ENCODE peak calls at places on chromosomes 1 and 21, in eight cellular contexts. L, F, I, A, Q, H, U and M are unnamed samples.

GRCh38 chr1:113592223-113592622 is 167.1 kb downstream of the PHTF1 start:
- DNase-seq in L (no peak), F (no peak), I (no peak), A (no peak), Q (no peak), H (no peak), U (no peak), M (no peak)

GRCh38 chr1:13725714-13726175 is 25.8 kb downstream of the PRDM2 start:
- DNase-seq in L (peak), F (peak), I (no peak), A (no peak), Q (no peak), H (peak), U (peak), M (no peak)

GRCh38 chr1:201827321-201828281 is 1.4 kb upstream of the IPO9 start:
- DNase-seq in L (no peak), F (no peak), I (no peak), A (no peak), Q (no peak), H (no peak), U (no peak), M (no peak)

GRCh38 chr1:27045973-27046558 is 33.4 kb upstream of the TENT5B start:
- DNase-seq in L (peak), F (peak), I (peak), A (peak), Q (peak), H (peak), U (peak), M (peak)

GRCh38 chr1:105795741-105796140 is 1260.7 kb upstream of the PRMT6 start:
- DNase-seq in L (no peak), F (no peak), I (no peak), A (no peak), Q (no peak), H (no peak), U (no peak), M (no peak)

GRCh38 chr1:23619299-23620188 is 60.2 kb upstream of the ID3 start:
- DNase-seq in L (peak), F (peak), I (no peak), A (no peak), Q (peak), H (no peak), U (peak), M (no peak)

GRCh38 chr1:237199026-237199425 is 157.0 kb downstream of the RYR2 start:
- DNase-seq in L (no peak), F (no peak), I (no peak), A (no peak), Q (no peak), H (no peak), U (no peak), M (no peak)

GRCh38 chr1:181623850-181624249 is 140.5 kb downstream of the CACNA1E start:
- DNase-seq in L (no peak), F (no peak), I (no peak), A (no peak), Q (no peak), H (no peak), U (no peak), M (no peak)

GRCh38 chr1:241810769-241811402 is 37.1 kb upstream of the EXO1 start:
- DNase-seq in L (no peak), F (no peak), I (no peak), A (no peak), Q (no peak), H (no peak), U (peak), M (no peak)

GRCh38 chr1:192512426-192513125 is 63.0 kb upstream of the RGS1 start:
- DNase-seq in L (no peak), F (no peak), I (no peak), A (no peak), Q (no peak), H (no peak), U (no peak), M (no peak)

GRCh38 chr1:197435224-197435623 is 167.2 kb downstream of the CRB1 start:
- DNase-seq in L (no peak), F (no peak), I (no peak), A (peak), Q (no peak), H (no peak), U (no peak), M (no peak)

GRCh38 chr21:46227811-46228344 is 696 bp downstream of the LSS start:
- DNase-seq in L (no peak), F (no peak), I (no peak), A (no peak), Q (no peak), H (no peak), U (no peak), M (no peak)

GRCh38 chr1:177360791-177361190 is 190.0 kb downstream of the BRINP2 start:
- DNase-seq in L (no peak), F (no peak), I (no peak), A (no peak), Q (no peak), H (no peak), U (no peak), M (no peak)

GRCh38 chr1:244049142-244049968 is 1.7 kb upstream of the ZBTB18 start:
- DNase-seq in L (peak), F (no peak), I (peak), A (peak), Q (peak), H (no peak), U (peak), M (no peak)

GRCh38 chr1:31583995-31584868 is 7.9 kb downstream of the TINAGL1 start:
- DNase-seq in L (no peak), F (no peak), I (peak), A (no peak), Q (peak), H (no peak), U (no peak), M (peak)

GRCh38 chr1:178310685-178311105 is 186.1 kb downstream of the CLEC20A start:
- DNase-seq in L (no peak), F (no peak), I (no peak), A (no peak), Q (no peak), H (peak), U (peak), M (no peak)

GRCh38 chr1:116508984-116509980 is 61.5 kb downstream of the CD58 start:
- DNase-seq in L (no peak), F (no peak), I (no peak), A (no peak), Q (no peak), H (peak), U (peak), M (no peak)

GRCh38 chr1:18783705-18784522 is 75.5 kb downstream of the TAS1R2 start:
- DNase-seq in L (no peak), F (no peak), I (no peak), A (peak), Q (no peak), H (no peak), U (no peak), M (no peak)

GRCh38 chr1:72227667-72228066 is 54.7 kb downstream of the NEGR1 start:
- DNase-seq in L (no peak), F (no peak), I (no peak), A (no peak), Q (no peak), H (no peak), U (no peak), M (no peak)

GRCh38 chr1:179541774-179542173 is 34.0 kb downstream of the NPHS2 start:
- DNase-seq in L (no peak), F (no peak), I (no peak), A (no peak), Q (no peak), H (no peak), U (no peak), M (no peak)

GRCh38 chr21:24941316-24942185 is 665.7 kb downstream of the MRPL39 start:
- DNase-seq in L (no peak), F (no peak), I (peak), A (no peak), Q (no peak), H (no peak), U (no peak), M (no peak)

GRCh38 chr1:192914092-192914491 is 105.3 kb downstream of the RGS2 start:
- DNase-seq in L (no peak), F (no peak), I (no peak), A (no peak), Q (no peak), H (no peak), U (no peak), M (no peak)

GRCh38 chr1:111561328-111561727 is 57.9 kb upstream of the ADORA3 start:
- DNase-seq in L (no peak), F (no peak), I (no peak), A (no peak), Q (no peak), H (no peak), U (no peak), M (no peak)

GRCh38 chr1:228445867-228446584 is 29.4 kb upstream of the TRIM17 start:
- DNase-seq in L (no peak), F (no peak), I (no peak), A (peak), Q (no peak), H (no peak), U (peak), M (no peak)

GRCh38 chr1:220966874-220967631 is 87.8 kb downstream of the HLX start:
- DNase-seq in L (no peak), F (no peak), I (no peak), A (no peak), Q (no peak), H (no peak), U (no peak), M (no peak)

GRCh38 chr1:46581685-46582455 is 22.2 kb downstream of the MKNK1 start:
- DNase-seq in L (no peak), F (no peak), I (no peak), A (no peak), Q (no peak), H (no peak), U (no peak), M (no peak)

GRCh38 chr1:102015728-102016127 is 19.0 kb upstream of the OLFM3 start:
- DNase-seq in L (no peak), F (no peak), I (no peak), A (no peak), Q (no peak), H (no peak), U (no peak), M (no peak)

DNA sequence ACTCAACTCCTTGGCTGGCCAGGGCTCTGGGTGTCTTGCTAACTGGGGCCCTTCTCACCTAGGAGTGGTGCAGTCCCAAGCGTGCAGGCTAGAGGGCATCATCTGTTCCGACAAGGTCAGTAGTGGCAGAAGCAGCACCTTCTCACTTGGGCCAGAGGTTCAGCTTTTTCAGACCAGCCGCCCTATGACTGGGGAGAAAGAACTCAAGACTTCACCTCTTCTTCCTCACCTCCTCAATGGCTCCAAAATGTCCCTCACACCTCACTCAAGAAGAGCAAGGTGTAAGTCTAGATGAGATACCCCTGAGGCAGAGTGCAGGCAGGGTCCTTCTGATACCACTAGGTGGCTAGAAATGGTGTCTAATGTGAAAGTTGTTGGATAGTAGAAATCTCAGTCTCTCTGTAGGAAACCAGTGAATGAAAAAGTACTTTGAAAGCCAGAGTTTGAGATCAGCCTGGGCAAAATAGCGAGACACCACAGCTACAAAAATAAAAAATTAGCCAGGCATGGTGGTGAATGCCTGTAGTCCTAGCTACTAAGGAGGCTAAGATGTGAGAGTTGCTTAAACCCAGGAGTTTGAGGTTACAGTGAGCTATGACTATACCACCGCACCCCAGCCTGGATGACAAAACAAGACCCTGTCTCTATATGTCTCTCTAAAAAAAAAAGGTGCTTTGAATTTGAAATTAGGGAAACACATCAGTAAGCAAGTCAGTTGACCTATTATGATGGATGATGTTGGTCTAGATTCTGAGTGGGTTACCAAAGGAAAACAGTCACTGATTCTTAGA is 8.6 kb upstream of the IL20 start:
- DNase-seq in L (no peak), F (no peak), I (no peak), A (no peak), Q (no peak), H (peak), U (no peak), M (no peak)
- TF ChIP-seq CTCF in L (peak), F (peak), I (no peak), A (no peak), Q (peak), H (peak), U (no peak), M (no peak)

GRCh38 chr1:25744140-25744581 is 55.8 kb upstream of the SELENON start:
- DNase-seq in L (no peak), F (peak), I (peak), A (no peak), Q (peak), H (peak), U (no peak), M (no peak)
- TF ChIP-seq CTCF in L (no peak), F (peak), I (peak), A (no peak), Q (peak), H (peak), U (no peak), M (peak)

DNA sequence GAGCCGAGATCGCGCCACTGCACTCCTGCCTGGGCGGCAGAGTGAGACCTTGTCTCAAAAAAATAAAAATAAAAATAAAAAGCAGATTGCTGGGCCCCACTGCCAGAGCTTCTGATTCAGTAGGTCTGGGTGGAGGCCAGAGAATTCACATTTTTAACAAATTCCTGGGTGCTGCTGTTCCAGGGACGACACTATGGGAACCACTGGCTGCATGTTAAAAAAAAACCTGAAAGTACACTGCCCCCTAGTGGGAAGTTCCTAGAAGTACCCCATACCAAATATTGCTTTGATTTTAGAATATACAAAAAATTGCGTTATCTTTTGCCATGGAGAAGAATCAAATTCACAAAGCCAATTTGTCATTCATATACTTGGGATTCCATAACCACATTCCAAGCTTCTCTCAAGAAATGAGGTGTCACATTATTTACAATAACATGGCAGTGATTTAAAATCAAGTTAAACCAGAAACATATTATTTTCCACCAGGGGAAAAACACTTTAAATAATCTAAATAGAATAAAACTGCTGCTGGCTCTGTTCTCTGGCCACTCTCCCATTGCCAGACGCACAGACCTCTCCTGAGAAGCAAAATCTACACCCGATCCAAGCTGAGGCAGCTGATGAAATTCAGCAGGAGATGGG is 27.4 kb downstream of the SYF2 start:
- DNase-seq in L (no peak), F (no peak), I (no peak), A (no peak), Q (no peak), H (peak), U (peak), M (no peak)
- TF ChIP-seq CTCF in L (peak), F (peak), I (peak), A (peak), Q (peak), H (peak), U (peak), M (peak)

GRCh38 chr1:150829751-150830150 is 21.7 kb upstream of the CTSK start:
- DNase-seq in L (no peak), F (no peak), I (no peak), A (peak), Q (no peak), H (no peak), U (no peak), M (no peak)
- TF ChIP-seq CTCF in L (no peak), F (peak), I (no peak), A (peak), Q (peak), H (peak), U (no peak), M (no peak)

GRCh38 chr1:214952648-214953047 is 129.9 kb upstream of the KCNK2 start:
- DNase-seq in L (no peak), F (peak), I (no peak), A (no peak), Q (no peak), H (peak), U (no peak), M (no peak)
- TF ChIP-seq CTCF in L (no peak), F (peak), I (no peak), A (peak), Q (no peak), H (no peak), U (no peak), M (no peak)